ENCODE peak calls at places on chromosomes 1 and 21, in four cellular contexts. One of them, this sample, is unnamed.

GRCh38 chr1:214224605-214225354 is 56.2 kb upstream of the SMYD2 start:
- DNase-seq in trophoblast cell: no peak
- DNase-seq in GM23248: peak
- DNase-seq in H9: peak
- DNase-seq in this sample: no peak

GRCh38 chr1:42157667-42158066 is 4.5 kb downstream of the GUCA2B start:
- DNase-seq in H9: no peak
- DNase-seq in trophoblast cell: no peak
- DNase-seq in GM23248: no peak
- DNase-seq in this sample: no peak

GRCh38 chr21:19340303-19340702 is 936.7 kb upstream of the TMPRSS15 start:
- DNase-seq in GM23248: no peak
- DNase-seq in H9: no peak
- DNase-seq in trophoblast cell: no peak
- DNase-seq in this sample: no peak

GRCh38 chr1:226548281-226549093 is at the start of gene STUM:
- DNase-seq in GM23248: peak
- DNase-seq in trophoblast cell: peak
- DNase-seq in H9: peak
- DNase-seq in this sample: peak

GRCh38 chr1:64601207-64601606 is 131.3 kb downstream of the CACHD1 start:
- DNase-seq in H9: no peak
- DNase-seq in trophoblast cell: no peak
- DNase-seq in GM23248: no peak
- DNase-seq in this sample: no peak

GRCh38 chr21:42009018-42009830 is 936 bp downstream of the ZBTB21 start:
- DNase-seq in GM23248: peak
- DNase-seq in trophoblast cell: peak
- DNase-seq in H9: peak
- DNase-seq in this sample: peak

GRCh38 chr1:5993553-5994510 is 1.6 kb upstream of the NPHP4 start:
- DNase-seq in GM23248: no peak
- DNase-seq in trophoblast cell: no peak
- DNase-seq in H9: no peak
- DNase-seq in this sample: peak

GRCh38 chr1:16324456-16324890 is 27.8 kb downstream of the FBXO42 start:
- DNase-seq in trophoblast cell: no peak
- DNase-seq in GM23248: peak
- DNase-seq in H9: no peak
- DNase-seq in this sample: peak

GRCh38 chr1:8684590-8684989 is 132.8 kb downstream of the RERE start:
- DNase-seq in GM23248: no peak
- DNase-seq in H9: no peak
- DNase-seq in trophoblast cell: no peak
- DNase-seq in this sample: no peak

GRCh38 chr1:100164226-100164625 is 13.8 kb downstream of the LRRC39 start:
- DNase-seq in H9: no peak
- DNase-seq in trophoblast cell: no peak
- DNase-seq in GM23248: peak
- DNase-seq in this sample: no peak

GRCh38 chr1:8879348-8880067 is 1.0 kb upstream of the ENO1 start:
- DNase-seq in H9: no peak
- DNase-seq in GM23248: no peak
- DNase-seq in trophoblast cell: peak
- DNase-seq in this sample: no peak

GRCh38 chr1:224080082-224080774 is 33.7 kb upstream of the FBXO28 start:
- DNase-seq in GM23248: peak
- DNase-seq in H9: no peak
- DNase-seq in trophoblast cell: peak
- DNase-seq in this sample: peak

GRCh38 chr1:174243451-174244000 is 84.2 kb downstream of the RABGAP1L start:
- DNase-seq in GM23248: no peak
- DNase-seq in trophoblast cell: no peak
- DNase-seq in H9: no peak
- DNase-seq in this sample: no peak

GRCh38 chr1:246820666-246821065 is 96.5 kb downstream of the SCCPDH start:
- DNase-seq in GM23248: no peak
- DNase-seq in trophoblast cell: no peak
- DNase-seq in H9: no peak
- DNase-seq in this sample: no peak

GRCh38 chr21:21028275-21028814 is 30.1 kb downstream of the NCAM2 start:
- DNase-seq in H9: no peak
- DNase-seq in trophoblast cell: no peak
- DNase-seq in GM23248: no peak
- DNase-seq in this sample: no peak

GRCh38 chr1:94209425-94209824 is 28.0 kb downstream of the ARHGAP29 start:
- DNase-seq in GM23248: peak
- DNase-seq in trophoblast cell: no peak
- DNase-seq in H9: no peak
- DNase-seq in this sample: peak

GRCh38 chr1:226100436-226101347 is 38.2 kb downstream of the H3-3A start:
- DNase-seq in trophoblast cell: no peak
- DNase-seq in H9: no peak
- DNase-seq in GM23248: peak
- DNase-seq in this sample: peak

GRCh38 chr1:80582980-80583379 is 1217.8 kb upstream of the ADGRL2 start:
- DNase-seq in H9: no peak
- DNase-seq in trophoblast cell: no peak
- DNase-seq in GM23248: no peak
- DNase-seq in this sample: no peak

GRCh38 chr21:43881918-43882317 is 16.9 kb downstream of the AGPAT3 start:
- DNase-seq in H9: no peak
- DNase-seq in trophoblast cell: no peak
- DNase-seq in GM23248: no peak
- DNase-seq in this sample: no peak

GRCh38 chr1:23282967-23283366 is 61.1 kb downstream of the HNRNPR start:
- DNase-seq in H9: no peak
- DNase-seq in trophoblast cell: peak
- DNase-seq in GM23248: peak
- DNase-seq in this sample: peak

GRCh38 chr1:113930499-113931161 is 1.5 kb downstream of the HIPK1 start:
- DNase-seq in H9: no peak
- DNase-seq in trophoblast cell: peak
- DNase-seq in GM23248: peak
- DNase-seq in this sample: peak

GRCh38 chr1:21865943-21866628 is 54.0 kb downstream of the LDLRAD2 start:
- DNase-seq in H9: peak
- DNase-seq in GM23248: no peak
- DNase-seq in trophoblast cell: peak
- DNase-seq in this sample: no peak

GRCh38 chr1:101006553-101006952 is 19.0 kb downstream of the DPH5 start:
- DNase-seq in trophoblast cell: no peak
- DNase-seq in H9: no peak
- DNase-seq in GM23248: no peak
- DNase-seq in this sample: no peak

GRCh38 chr1:184366992-184367391 is 19.8 kb upstream of the C1orf21 start:
- DNase-seq in trophoblast cell: no peak
- DNase-seq in H9: no peak
- DNase-seq in GM23248: peak
- DNase-seq in this sample: no peak

GRCh38 chr1:77047978-77048614 is 171.1 kb downstream of the PIGK start:
- DNase-seq in GM23248: no peak
- DNase-seq in H9: no peak
- DNase-seq in trophoblast cell: no peak
- DNase-seq in this sample: no peak

GRCh38 chr1:27356628-27357280 is 10.0 kb downstream of the MAP3K6 start:
- DNase-seq in GM23248: no peak
- DNase-seq in trophoblast cell: no peak
- DNase-seq in H9: peak
- DNase-seq in this sample: no peak

GRCh38 chr1:233010164-233010563 is 59.8 kb downstream of the NTPCR start:
- DNase-seq in GM23248: no peak
- DNase-seq in trophoblast cell: no peak
- DNase-seq in H9: no peak
- DNase-seq in this sample: peak

GRCh38 chr1:1606232-1606631 is 6.3 kb upstream of the FNDC10 start:
- DNase-seq in H9: no peak
- DNase-seq in trophoblast cell: no peak
- DNase-seq in GM23248: no peak
- DNase-seq in this sample: no peak
- H3K4me2 ChIP-seq in H9: no peak
- H3K4me2 ChIP-seq in trophoblast cell: no peak
- H3K4me2 ChIP-seq in GM23248: no peak
- H3K4me2 ChIP-seq in this sample: no peak

DNA sequence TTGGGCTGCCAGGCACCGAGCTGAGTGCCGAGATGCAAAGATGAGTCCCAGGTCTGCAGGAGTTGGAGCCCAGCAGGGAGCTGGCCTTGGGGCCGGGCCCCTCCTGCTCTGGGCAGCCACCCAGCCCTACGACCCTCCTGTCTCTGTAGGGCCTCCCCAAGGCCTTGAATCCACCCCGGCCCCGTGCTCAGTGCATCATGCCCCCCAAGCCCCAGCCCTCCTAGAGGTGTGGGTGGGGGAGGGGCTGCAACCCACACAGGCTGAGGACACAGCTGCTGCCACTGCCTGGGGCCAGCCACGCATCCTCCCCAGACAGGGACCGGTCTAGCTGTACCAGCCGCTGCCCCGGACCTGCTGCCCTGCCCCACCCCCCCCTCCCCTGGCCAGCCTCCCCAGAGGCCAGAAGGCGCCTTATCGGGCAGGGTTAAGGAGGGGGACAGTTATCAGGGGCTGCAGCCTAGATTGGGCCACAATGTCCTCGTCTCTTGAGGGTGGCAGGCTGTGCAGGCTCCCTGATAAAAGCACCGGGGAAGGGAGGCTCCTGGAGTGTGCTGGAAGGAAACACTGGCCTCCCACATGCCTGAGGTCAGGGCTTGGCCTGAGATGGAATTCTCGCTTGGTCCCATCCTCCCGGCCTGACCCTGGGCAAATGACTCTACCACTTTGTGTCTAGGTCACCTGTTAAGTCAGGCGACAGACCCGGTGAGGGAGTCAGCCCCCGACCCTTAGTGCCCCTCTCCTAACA is 2.1 kb downstream of the SMIM1 start:
- DNase-seq in H9: no peak
- DNase-seq in GM23248: peak
- DNase-seq in trophoblast cell: no peak
- DNase-seq in this sample: no peak
- H3K4me2 ChIP-seq in H9: no peak
- H3K4me2 ChIP-seq in GM23248: no peak
- H3K4me2 ChIP-seq in trophoblast cell: no peak
- H3K4me2 ChIP-seq in this sample: no peak

GRCh38 chr21:36732761-36733160 is 33.8 kb downstream of the SIM2 start:
- DNase-seq in trophoblast cell: no peak
- DNase-seq in GM23248: no peak
- DNase-seq in H9: no peak
- DNase-seq in this sample: no peak
- H3K4me2 ChIP-seq in trophoblast cell: no peak
- H3K4me2 ChIP-seq in GM23248: no peak
- H3K4me2 ChIP-seq in H9: no peak
- H3K4me2 ChIP-seq in this sample: no peak

DNA sequence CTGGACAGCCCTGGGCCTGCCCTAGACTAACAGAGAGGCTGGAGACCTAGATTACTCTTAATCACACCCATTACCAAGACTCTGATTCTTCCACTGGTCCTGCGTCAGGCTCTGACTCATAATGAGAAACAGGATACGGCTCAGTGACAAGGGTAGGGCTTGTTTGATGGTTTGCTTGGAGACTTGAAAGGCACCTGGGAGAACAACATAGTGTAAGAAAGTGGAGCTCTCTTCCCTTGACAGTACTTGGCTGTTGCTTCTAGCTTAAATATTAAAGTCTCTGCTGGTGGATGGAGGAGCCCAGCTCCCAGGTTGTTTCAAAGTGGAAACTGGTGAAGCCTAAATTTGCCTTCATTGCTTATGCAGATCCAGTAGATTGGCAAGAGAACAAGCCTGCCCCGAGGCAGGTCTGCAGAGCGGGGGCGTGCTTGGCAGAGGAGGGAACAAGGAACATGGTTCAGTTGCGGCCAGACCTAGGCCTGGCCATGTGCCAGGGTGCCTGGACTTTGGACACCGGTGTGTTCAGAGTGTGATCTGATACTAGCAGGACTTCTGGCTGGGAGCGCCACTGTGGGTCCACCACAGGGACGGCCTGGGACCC is 480.6 kb downstream of the CAMTA1 start:
- DNase-seq in trophoblast cell: no peak
- DNase-seq in GM23248: peak
- DNase-seq in H9: no peak
- DNase-seq in this sample: peak
- H3K4me2 ChIP-seq in trophoblast cell: no peak
- H3K4me2 ChIP-seq in GM23248: no peak
- H3K4me2 ChIP-seq in H9: no peak
- H3K4me2 ChIP-seq in this sample: peak

GRCh38 chr1:221897312-221897711 is 155.4 kb upstream of the DUSP10 start:
- DNase-seq in trophoblast cell: no peak
- DNase-seq in GM23248: peak
- DNase-seq in H9: no peak
- DNase-seq in this sample: peak
- H3K4me2 ChIP-seq in trophoblast cell: no peak
- H3K4me2 ChIP-seq in GM23248: peak
- H3K4me2 ChIP-seq in H9: no peak
- H3K4me2 ChIP-seq in this sample: peak

DNA sequence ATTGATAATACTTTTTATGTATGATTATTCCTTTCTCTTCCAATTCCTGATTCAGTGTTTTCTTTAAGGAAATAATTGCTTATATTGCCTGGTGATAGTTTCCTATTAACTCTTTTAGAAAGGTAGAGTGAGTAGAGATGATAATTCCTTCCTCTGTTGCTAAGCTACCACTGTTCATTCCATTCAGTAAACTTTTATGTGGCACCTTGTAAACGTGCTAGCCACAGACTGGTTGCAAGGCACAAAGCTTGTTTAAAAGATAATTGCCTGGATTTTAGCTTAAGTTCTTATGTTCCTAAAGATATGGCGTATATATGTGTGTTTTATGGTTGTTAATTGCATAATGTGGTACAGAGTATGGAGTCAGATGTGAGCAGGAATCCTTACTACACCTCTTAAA is 3.2 kb downstream of the ZFYVE9 start:
- DNase-seq in trophoblast cell: no peak
- DNase-seq in H9: no peak
- DNase-seq in GM23248: no peak
- DNase-seq in this sample: no peak
- H3K4me2 ChIP-seq in trophoblast cell: no peak
- H3K4me2 ChIP-seq in H9: no peak
- H3K4me2 ChIP-seq in GM23248: no peak
- H3K4me2 ChIP-seq in this sample: no peak

GRCh38 chr1:12208764-12209494 is 20.9 kb upstream of the VPS13D start:
- DNase-seq in trophoblast cell: peak
- DNase-seq in H9: peak
- DNase-seq in GM23248: peak
- DNase-seq in this sample: peak
- H3K4me2 ChIP-seq in trophoblast cell: no peak
- H3K4me2 ChIP-seq in H9: no peak
- H3K4me2 ChIP-seq in GM23248: no peak
- H3K4me2 ChIP-seq in this sample: no peak

GRCh38 chr1:208237241-208237640 is 6.9 kb downstream of the PLXNA2 start:
- DNase-seq in H9: no peak
- DNase-seq in trophoblast cell: no peak
- DNase-seq in GM23248: no peak
- DNase-seq in this sample: no peak

GRCh38 chr1:208240698-208241355 is 3.4 kb downstream of the PLXNA2 start:
- DNase-seq in trophoblast cell: no peak
- DNase-seq in GM23248: no peak
- DNase-seq in H9: no peak
- DNase-seq in this sample: no peak

GRCh38 chr1:208241541-208241940 is 2.6 kb downstream of the PLXNA2 start:
- DNase-seq in H9: no peak
- DNase-seq in GM23248: no peak
- DNase-seq in trophoblast cell: no peak
- DNase-seq in this sample: no peak

GRCh38 chr1:208239518-208240381 is 4.4 kb downstream of the PLXNA2 start:
- DNase-seq in GM23248: no peak
- DNase-seq in trophoblast cell: no peak
- DNase-seq in H9: no peak
- DNase-seq in this sample: no peak

GRCh38 chr1:208238710-208239517 is 5.3 kb downstream of the PLXNA2 start:
- DNase-seq in trophoblast cell: no peak
- DNase-seq in GM23248: peak
- DNase-seq in H9: peak
- DNase-seq in this sample: peak
- H3K4me2 ChIP-seq in trophoblast cell: peak
- H3K4me2 ChIP-seq in GM23248: peak
- H3K4me2 ChIP-seq in H9: no peak
- H3K4me2 ChIP-seq in this sample: peak

This sample was measured in PC-3.